ENCODE peak calls at places on chromosomes 3 and 15, in nine cellular contexts. P is cardiac fibroblast; K is CD8-positive, alpha-beta T cell; G is mammary epithelial cell; E is fibroblast of pulmonary artery; W is OCI-LY7; L is AG04450; B is bronchial epithelial cell; J is psoas muscle. V is an unnamed sample.

GRCh38 chr3:71125729-71126128 is 457.8 kb downstream of the FOXP1 start:
- DNase-seq in P (no peak), K (no peak), G (no peak), E (no peak), W (no peak), L (no peak), B (no peak), J (no peak), V (no peak)

GRCh38 chr3:194138732-194139084 is 2.8 kb downstream of the HES1 start:
- DNase-seq in P (no peak), K (no peak), G (no peak), E (no peak), W (no peak), L (no peak), B (no peak), J (no peak), V (no peak)

GRCh38 chr15:42911058-42911592 is 9.5 kb downstream of the TTBK2 start:
- DNase-seq in P (peak; percentile 65), K (no peak), G (no peak), E (peak; percentile 51), W (no peak), L (no peak), B (no peak), J (no peak), V (no peak)

GRCh38 chr3:71859128-71859519 is 74.2 kb upstream of the PROK2 start:
- DNase-seq in P (peak; percentile 21), K (no peak), G (peak; percentile 49), E (peak; percentile 23), W (peak; percentile 10), L (no peak), B (peak; percentile 48), J (no peak), V (peak; percentile 56)

GRCh38 chr15:68487087-68487843 is 55.3 kb upstream of the ITGA11 start:
- DNase-seq in P (peak; percentile 67), K (no peak), G (peak; percentile 56), E (no peak), W (no peak), L (no peak), B (peak; percentile 67), J (no peak), V (no peak)

GRCh38 chr3:65669163-65669875 is 369.4 kb downstream of the MAGI1 start:
- DNase-seq in P (peak; percentile 72), K (no peak), G (peak; percentile 46), E (peak; percentile 86), W (no peak), L (peak; percentile 3), B (peak; percentile 70), J (no peak), V (no peak)

GRCh38 chr3:146465713-146466465 is 3.5 kb downstream of the PLSCR2 start:
- DNase-seq in P (no peak), K (no peak), G (no peak), E (no peak), W (no peak), L (no peak), B (no peak), J (no peak), V (no peak)

GRCh38 chr15:74314897-74315438 is 52.5 kb downstream of the CYP11A1 start:
- DNase-seq in P (no peak), K (peak; percentile 49), G (no peak), E (no peak), W (no peak), L (no peak), B (no peak), J (peak; percentile 73), V (no peak)

GRCh38 chr3:156668073-156668763 is 6.2 kb upstream of the TIPARP start:
- DNase-seq in P (peak; percentile 75), K (no peak), G (peak; percentile 45), E (peak; percentile 44), W (no peak), L (no peak), B (peak; percentile 79), J (no peak), V (no peak)

GRCh38 chr3:43752908-43753307 is 62.2 kb downstream of the ABHD5 start:
- DNase-seq in P (no peak), K (no peak), G (no peak), E (no peak), W (no peak), L (no peak), B (no peak), J (no peak), V (no peak)

GRCh38 chr3:190086191-190086590 is 34.5 kb downstream of the P3H2 start:
- DNase-seq in P (no peak), K (no peak), G (no peak), E (no peak), W (no peak), L (no peak), B (no peak), J (no peak), V (no peak)

GRCh38 chr3:17094551-17094950 is 209.8 kb downstream of the PLCL2 start:
- DNase-seq in P (no peak), K (no peak), G (no peak), E (no peak), W (no peak), L (no peak), B (no peak), J (no peak), V (no peak)

GRCh38 chr3:15305366-15305844 is 27.0 kb downstream of the SH3BP5 start:
- DNase-seq in P (no peak), K (no peak), G (no peak), E (peak; percentile 67), W (no peak), L (no peak), B (no peak), J (no peak), V (peak; percentile 37)

GRCh38 chr3:127786358-127787070 is 35.8 kb downstream of the MGLL start:
- DNase-seq in P (peak; percentile 16), K (no peak), G (no peak), E (no peak), W (no peak), L (peak; percentile 43), B (no peak), J (peak; percentile 93), V (peak; percentile 88)

GRCh38 chr3:73781536-73781935 is 156.8 kb upstream of the PDZRN3 start:
- DNase-seq in P (no peak), K (no peak), G (no peak), E (no peak), W (no peak), L (no peak), B (no peak), J (peak; percentile 59), V (no peak)

DNA sequence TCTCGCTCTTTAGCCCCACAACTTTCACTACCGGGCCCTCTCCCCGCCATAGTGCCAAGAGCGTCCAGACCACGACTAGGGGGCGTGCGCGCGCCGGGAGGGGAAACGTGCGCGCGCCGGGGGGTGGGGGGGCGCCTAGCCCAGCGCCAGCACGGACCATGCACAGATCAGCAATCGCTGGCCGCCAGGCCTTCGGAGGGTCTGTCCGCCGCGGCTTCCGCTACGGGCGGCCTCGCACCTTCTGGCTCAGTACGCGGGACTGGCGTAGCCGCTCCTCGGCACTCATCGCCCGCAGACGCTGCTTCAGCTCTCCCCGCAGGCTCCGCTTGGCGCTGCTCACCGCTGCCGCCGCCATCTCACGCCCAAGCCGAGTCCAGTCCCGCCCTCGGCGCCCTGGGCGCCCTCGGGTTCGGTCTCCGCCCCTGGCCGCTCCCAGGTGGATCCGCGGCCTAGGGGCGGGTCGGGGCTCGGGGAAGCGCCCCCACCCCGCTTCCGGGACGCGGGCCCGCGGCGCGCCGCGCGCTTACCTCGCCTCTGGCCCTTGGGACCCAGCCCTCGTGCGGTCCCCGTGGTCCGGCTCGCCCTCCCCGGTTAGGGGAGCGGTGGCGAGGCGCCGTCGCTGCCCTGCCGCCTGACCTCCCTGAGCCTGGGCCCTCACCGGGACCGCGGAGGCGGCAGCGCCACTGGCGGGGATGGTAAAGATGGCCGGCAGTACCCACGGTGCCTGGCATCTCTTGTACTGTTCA is at the start of gene MTHFS:
- DNase-seq in P (peak; percentile 73), K (peak; percentile 80), G (peak; percentile 80), E (peak; percentile 67), W (peak; percentile 85), L (no peak), B (peak; percentile 61), J (peak; percentile 89), V (peak; percentile 85)
- TF ChIP-seq CTCF in P (peak; percentile 18), K (peak; percentile 36), G (peak; percentile 21), E (peak; percentile 32), W (peak; percentile 69), L (peak; percentile 56), B (peak; percentile 59), J (peak; percentile 33), V (peak; percentile 47)

DNA sequence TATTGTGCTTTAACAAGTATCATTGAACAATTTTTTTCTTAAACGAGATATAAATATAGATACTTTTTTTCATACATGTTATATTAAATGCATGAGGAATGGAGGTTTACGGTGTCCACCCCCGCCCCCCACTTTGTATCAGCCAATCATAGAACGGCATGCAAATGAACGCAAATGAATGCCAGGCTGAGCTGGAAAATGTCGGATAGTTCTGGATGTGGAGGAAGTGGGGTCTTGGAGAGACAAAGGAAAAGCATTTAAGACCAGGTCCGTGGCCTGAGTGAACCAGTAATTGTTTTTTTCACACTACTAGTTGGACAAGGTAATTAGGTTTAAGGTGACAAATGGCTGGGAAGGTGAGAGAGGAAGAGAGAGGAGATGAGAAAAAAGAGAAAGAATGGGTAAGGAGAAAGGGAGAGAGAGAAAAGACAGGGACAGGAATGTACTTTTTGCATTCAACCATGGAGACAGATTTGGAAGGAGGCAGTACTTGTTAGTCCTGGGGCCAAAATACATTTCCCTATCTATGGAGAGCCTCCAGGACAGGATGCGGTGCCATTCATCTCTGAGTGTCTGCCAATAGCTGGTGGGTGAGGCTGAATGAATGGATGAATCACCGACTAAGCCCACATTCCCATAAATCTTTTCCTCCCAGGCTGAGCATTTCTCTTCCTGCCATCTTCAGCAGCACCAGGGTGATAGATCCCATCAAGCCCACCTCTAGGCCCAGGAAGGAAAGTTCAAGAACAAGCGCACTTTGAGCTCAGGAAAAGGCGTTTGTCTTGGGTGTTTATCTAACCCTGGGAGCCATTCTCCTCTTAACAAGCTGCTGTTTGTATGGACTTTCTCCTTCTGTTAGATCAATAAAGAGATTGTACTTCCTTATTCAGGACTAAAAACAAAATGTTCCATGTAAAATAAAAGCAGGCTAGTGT is 1.4 kb upstream of the RAD18 start:
- DNase-seq in P (peak; percentile 60), K (no peak), G (peak; percentile 86), E (peak; percentile 72), W (no peak), L (no peak), B (peak; percentile 91), J (no peak), V (no peak)
- H3K4me3 ChIP-seq in P (no peak overlapping the region), K (no peak overlapping the region), G (no peak overlapping the region), E (no peak overlapping the region), W (no peak overlapping the region), L (no peak overlapping the region), B (no peak overlapping the region), J (no peak overlapping the region), V (no peak overlapping the region)

GRCh38 chr3:170062769-170063168 is 25.0 kb downstream of the GPR160 start:
- DNase-seq in P (no peak), K (no peak), G (no peak), E (no peak), W (no peak), L (no peak), B (no peak), J (no peak), V (peak; percentile 26)
- TF ChIP-seq CTCF in P (no peak), K (no peak), G (no peak), E (no peak), W (peak; percentile 69), L (no peak), B (no peak), J (no peak), V (peak; percentile 38)

DNA sequence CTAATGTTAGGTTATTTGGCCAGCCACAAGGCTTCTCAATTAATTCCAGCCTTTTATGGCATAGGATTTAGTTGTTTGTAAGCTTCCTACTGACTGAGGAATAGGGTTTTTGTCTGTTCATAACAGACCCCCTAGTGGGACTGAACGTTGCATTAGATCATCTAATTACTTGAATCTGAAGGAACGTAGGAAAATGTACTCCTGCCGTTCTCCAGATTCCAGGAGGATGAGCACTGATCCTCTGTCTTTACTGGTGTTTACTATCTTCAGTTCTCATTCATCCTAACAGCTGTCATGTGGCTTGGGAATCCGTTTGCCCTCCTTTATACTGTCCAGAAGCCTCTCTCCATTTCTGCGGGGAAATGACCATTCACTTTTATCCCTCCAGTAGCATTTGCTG is 52.7 kb downstream of the RAD54L2 start:
- DNase-seq in P (no peak), K (no peak), G (no peak), E (no peak), W (no peak), L (no peak), B (no peak), J (no peak), V (no peak)
- H3K4me3 ChIP-seq in P (no peak overlapping the region), K (no peak overlapping the region), G (no peak overlapping the region), E (no peak overlapping the region), W (no peak overlapping the region), L (no peak overlapping the region), B (no peak overlapping the region), J (no peak overlapping the region), V (no peak overlapping the region)